ENCODE peak calls at places on chromosomes 7 and 10, in four cellular contexts. W is HCT116, Y is heart right ventricle, Z is BE2C. M is an unnamed sample. For H3K9me3, the result is how much of the 10 kb centered on the place peaks cover.

GRCh38 chr10:129694633-129695356 is 227.8 kb downstream of the MGMT start:
- DNase-seq in Y (peak), W (no peak), Z (no peak), M (peak)

GRCh38 chr10:117946525-117947070 is 100.1 kb downstream of the RAB11FIP2 start:
- DNase-seq in Z (no peak), Y (no peak), W (peak), M (no peak)

GRCh38 chr10:16894834-16895233 is 77.6 kb upstream of the RSU1 start:
- DNase-seq in Z (no peak), W (no peak), Y (no peak), M (no peak)

GRCh38 chr7:24318326-24318725 is 34.3 kb downstream of the NPY start:
- DNase-seq in Y (no peak), W (peak), Z (peak), M (no peak)

GRCh38 chr7:55553087-55553345 is 19.3 kb downstream of the VOPP1 start:
- DNase-seq in Z (no peak), Y (no peak), W (no peak), M (no peak)

GRCh38 chr7:17640730-17641377 is 299.4 kb downstream of the SNX13 start:
- DNase-seq in W (peak), Z (peak), Y (peak), M (peak)

GRCh38 chr10:75042292-75042974 is 69.0 kb upstream of the SAMD8 start:
- DNase-seq in Y (no peak), Z (no peak), W (no peak), M (no peak)

GRCh38 chr10:83373659-83374058 is 765.6 kb upstream of the GHITM start:
- DNase-seq in Z (peak), Y (no peak), W (no peak), M (no peak)

GRCh38 chr7:70042533-70042932 is 444.3 kb downstream of the AUTS2 start:
- DNase-seq in Y (no peak), Z (no peak), W (no peak), M (no peak)

GRCh38 chr10:71810048-71810750 is 36.9 kb upstream of the VSIR start:
- DNase-seq in Z (no peak), Y (no peak), W (no peak), M (no peak)

GRCh38 chr7:30933124-30933893 is 21.7 kb downstream of the AQP1 start:
- DNase-seq in Z (peak), Y (no peak), W (no peak), M (no peak)

DNA sequence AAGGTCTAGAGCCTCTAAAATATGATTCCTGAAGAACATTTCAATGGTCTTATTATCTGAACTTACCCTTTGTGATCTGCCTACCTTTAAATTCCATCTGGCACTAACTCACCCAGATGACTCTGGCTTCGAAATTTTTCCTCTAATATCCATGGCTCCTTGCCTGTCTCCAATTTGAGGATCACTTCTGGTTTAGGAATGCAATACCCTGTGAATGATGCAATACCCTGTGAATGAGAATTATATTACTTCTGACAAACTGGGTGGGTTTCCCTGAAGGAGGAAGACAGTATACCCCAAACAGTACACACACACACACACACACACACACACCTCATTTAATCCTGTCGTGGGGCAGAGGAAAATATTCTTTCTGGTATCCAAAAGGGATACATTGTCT is 115.3 kb downstream of the ZNF33B start:
- DNase-seq in W (no peak), Y (no peak), Z (no peak), M (no peak)
- H3K9me3 ChIP-seq in W (under half), Y (half or more), Z (under half), M (under half)

GRCh38 chr10:110863361-110863760 is 8.4 kb upstream of the PDCD4 start:
- DNase-seq in W (no peak), Z (no peak), Y (no peak), M (no peak)

GRCh38 chr10:110865804-110866482 is 5.8 kb upstream of the PDCD4 start:
- DNase-seq in Y (no peak), Z (no peak), W (no peak), M (no peak)

GRCh38 chr10:110865184-110865803 is 6.4 kb upstream of the PDCD4 start:
- DNase-seq in Y (no peak), W (no peak), Z (no peak), M (no peak)

GRCh38 chr10:110863956-110864355 is 7.8 kb upstream of the PDCD4 start:
- DNase-seq in W (no peak), Y (no peak), Z (no peak), M (no peak)

DNA sequence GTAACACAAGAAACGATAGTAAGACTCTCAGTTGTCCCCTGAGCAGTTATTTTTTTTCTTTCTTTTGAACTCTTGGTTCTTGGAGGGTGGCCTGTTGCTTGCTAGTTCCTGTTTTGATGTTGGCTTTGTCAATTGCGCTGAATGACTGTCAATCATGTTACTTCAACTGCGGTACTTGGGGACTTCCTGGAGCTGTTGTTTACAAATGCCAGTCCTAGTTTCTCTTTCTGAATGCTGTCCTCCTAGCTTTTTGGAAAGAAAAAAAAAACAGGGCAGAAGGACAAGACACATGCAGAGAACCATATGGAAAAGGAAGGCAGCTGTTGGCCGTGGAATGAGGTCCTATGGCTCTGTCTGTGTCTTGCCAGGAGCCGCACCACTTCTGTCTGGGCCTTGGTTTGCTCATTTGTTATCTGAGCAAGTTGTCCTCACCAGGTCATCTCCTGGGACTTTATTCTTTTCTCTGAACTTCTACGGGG is 7.0 kb upstream of the PDCD4 start:
- DNase-seq in W (no peak), Z (no peak), Y (no peak), M (no peak)
- H3K4me3 ChIP-seq in W (no peak), Z (no peak), Y (no peak), M (no peak)

DNA sequence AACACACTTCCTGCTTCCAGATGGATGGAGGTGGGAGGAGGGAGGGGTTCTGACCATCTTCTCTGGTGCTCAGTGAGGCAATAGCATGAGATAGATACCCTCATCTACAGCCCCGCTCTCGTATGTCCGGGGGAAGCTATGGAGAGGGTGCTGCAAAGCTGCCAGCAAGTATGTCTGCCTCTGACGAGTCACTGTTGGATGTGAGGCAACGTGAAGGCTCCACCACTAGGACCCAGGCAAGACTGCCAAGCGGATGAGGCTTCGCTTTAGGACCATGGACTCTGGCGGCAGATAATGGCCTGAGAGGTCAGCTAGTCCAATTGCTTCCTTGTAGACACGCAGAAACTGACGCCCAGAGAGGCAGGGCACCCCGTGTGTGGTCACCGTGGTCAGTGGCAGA is 601.6 kb downstream of the PTPRN2 start:
- DNase-seq in W (no peak), Y (no peak), Z (no peak), M (no peak)
- H3K9me3 ChIP-seq in W (under half), Y (under half), Z (under half), M (under half)

DNA sequence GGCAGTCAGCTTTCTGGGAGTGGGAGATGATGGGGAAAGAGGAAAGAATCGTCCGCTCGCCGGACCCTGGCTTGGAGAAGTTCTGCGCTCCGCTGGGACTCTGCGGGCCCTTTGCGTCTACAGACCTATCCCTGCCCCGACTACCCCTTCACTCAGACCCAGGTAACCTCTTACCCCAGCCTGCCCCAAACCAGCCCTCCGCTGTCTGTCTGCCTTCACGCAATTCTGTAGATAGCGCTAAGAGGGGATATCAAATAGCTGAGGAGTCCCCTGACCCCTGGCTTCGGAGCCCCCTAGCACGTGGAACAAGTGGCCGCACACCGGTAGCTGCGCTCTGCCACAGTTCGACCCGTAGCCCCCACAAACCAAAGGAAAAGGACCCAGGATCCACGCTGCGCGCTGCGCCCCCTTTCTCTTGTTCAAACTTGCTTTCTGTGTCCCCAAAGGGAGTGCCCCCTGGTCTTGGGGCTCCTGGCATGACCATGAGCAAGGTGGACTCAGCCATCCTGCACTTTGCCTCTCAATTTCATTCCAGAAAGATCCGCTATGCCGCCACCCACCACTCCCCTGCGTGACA is 7.0 kb downstream of the HOXA4 start:
- DNase-seq in Z (no peak), Y (no peak), W (no peak), M (no peak)
- H3K4me3 ChIP-seq in Z (no peak), Y (no peak), W (peak), M (no peak)

DNA sequence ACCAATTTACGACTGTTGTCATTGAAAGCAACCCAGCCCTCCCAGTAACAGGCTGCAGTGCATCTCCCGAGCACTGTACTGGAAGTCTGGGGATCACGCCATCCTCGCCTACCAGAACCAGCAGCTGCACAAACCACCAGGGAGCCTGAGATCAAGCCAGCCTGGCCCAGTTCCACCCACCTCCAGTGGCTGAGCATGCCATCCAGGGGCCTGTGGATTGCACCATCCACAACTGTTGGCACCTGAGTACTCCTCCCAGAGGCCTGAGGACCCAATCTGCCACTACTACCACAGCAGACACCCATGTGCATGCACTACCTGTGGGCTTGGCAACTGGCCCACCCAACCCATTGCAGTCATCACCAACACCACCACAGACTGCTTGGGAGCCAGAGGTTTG is 44.2 kb downstream of the HERPUD2 start:
- DNase-seq in W (no peak), Y (no peak), Z (no peak), M (no peak)
- H3K9me3 ChIP-seq in W (under half), Y (under half), Z (under half), M (under half)

DNA sequence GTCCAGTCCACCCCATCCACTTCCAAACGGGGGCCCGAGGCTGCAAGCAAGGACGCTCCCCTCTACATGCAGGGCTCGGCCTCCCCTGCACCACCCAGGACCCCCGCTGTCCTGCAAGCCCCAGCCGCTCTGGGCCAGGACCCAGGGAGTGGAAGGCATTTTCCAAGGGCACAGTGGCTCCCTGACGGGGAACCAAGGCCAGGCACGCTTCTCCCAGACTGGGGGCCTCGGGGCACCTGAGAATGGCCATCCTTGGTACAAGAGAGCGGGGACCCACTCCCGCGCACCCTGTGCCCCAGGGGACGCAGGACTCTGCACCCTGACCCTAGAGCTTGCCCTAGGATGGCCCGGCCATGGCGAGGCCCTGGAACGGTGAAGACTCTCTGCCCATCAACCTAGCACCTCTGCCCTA is 545 bp upstream of the AKR1E2 start:
- DNase-seq in Y (no peak), Z (no peak), W (no peak), M (no peak)
- H3K4me3 ChIP-seq in Y (peak), Z (no peak), W (no peak), M (peak)

GRCh38 chr7:158188676-158189075 is 398.9 kb downstream of the PTPRN2 start:
- DNase-seq in W (no peak), Z (no peak), Y (no peak), M (no peak)
- H3K9me3 ChIP-seq in W (under half), Z (under half), Y (under half), M (under half)

GRCh38 chr10:102634696-102635095 is 9.6 kb upstream of the TRIM8 start:
- DNase-seq in W (no peak), Y (no peak), Z (no peak), M (no peak)

GRCh38 chr10:102633282-102633681 is 11.0 kb upstream of the TRIM8 start:
- DNase-seq in Y (no peak), Z (no peak), W (no peak), M (no peak)

GRCh38 chr10:102632394-102633062 is 11.8 kb upstream of the TRIM8 start:
- DNase-seq in Y (no peak), Z (no peak), W (no peak), M (no peak)

GRCh38 chr10:102635377-102635776 is 8.9 kb upstream of the TRIM8 start:
- DNase-seq in Z (no peak), Y (no peak), W (no peak), M (no peak)

DNA sequence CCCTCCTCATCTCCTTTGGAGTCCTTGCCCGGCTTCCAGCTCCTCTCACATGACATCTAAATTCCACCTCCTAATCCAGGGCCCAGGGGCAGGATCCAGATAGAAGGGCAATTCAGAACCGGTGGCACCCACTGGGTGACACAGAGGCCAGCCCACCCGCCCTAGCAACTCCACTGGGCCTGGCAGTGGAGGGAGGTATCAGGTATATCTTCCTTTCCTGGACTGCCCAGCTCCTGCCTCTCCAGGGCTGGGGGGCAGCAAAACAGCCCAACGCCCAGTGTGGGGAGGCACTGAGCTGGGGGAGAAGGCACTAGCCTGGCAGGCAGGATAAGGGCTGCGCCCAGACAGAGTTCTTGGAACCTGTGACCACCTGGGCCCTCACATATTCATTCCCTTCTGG is 10.4 kb upstream of the TRIM8 start:
- DNase-seq in W (no peak), Y (no peak), Z (no peak), M (no peak)
- H3K4me3 ChIP-seq in W (no peak), Y (no peak), Z (no peak), M (no peak)